ENCODE peak calls at places on chromosomes 12 and 14, in five cellular contexts. One of them, this sample, is unnamed. For H3K9me3, the result is how much of the 10 kb centered on the place peaks cover.

GRCh38 chr12:67148265-67148664 is 120.9 kb upstream of the CAND1 start:
- DNase-seq in PC-9: no peak
- DNase-seq in kidney: no peak
- DNase-seq in GM23248: no peak
- DNase-seq in naive thymus-derived CD4-positive, alpha-beta T cell: no peak
- DNase-seq in this sample: no peak

GRCh38 chr12:10673660-10674384 is at the start of gene STYK1:
- DNase-seq in PC-9: peak
- DNase-seq in naive thymus-derived CD4-positive, alpha-beta T cell: peak
- DNase-seq in GM23248: peak
- DNase-seq in kidney: peak
- DNase-seq in this sample: peak

GRCh38 chr14:104249706-104250105 is 111.3 kb downstream of the KIF26A start:
- DNase-seq in kidney: peak
- DNase-seq in PC-9: no peak
- DNase-seq in naive thymus-derived CD4-positive, alpha-beta T cell: no peak
- DNase-seq in GM23248: no peak
- DNase-seq in this sample: no peak

GRCh38 chr12:16454481-16454880 is 107.0 kb downstream of the MGST1 start:
- DNase-seq in kidney: no peak
- DNase-seq in PC-9: no peak
- DNase-seq in naive thymus-derived CD4-positive, alpha-beta T cell: no peak
- DNase-seq in GM23248: peak
- DNase-seq in this sample: no peak

GRCh38 chr12:572532-572899 is 90.7 kb downstream of the NINJ2 start:
- DNase-seq in PC-9: no peak
- DNase-seq in naive thymus-derived CD4-positive, alpha-beta T cell: no peak
- DNase-seq in GM23248: peak
- DNase-seq in kidney: no peak
- DNase-seq in this sample: no peak

GRCh38 chr14:28653521-28653920 is 113.1 kb upstream of the FOXG1 start:
- DNase-seq in GM23248: peak
- DNase-seq in naive thymus-derived CD4-positive, alpha-beta T cell: no peak
- DNase-seq in kidney: no peak
- DNase-seq in PC-9: no peak
- DNase-seq in this sample: no peak

GRCh38 chr14:28323951-28324741 is 442.4 kb upstream of the FOXG1 start:
- DNase-seq in GM23248: no peak
- DNase-seq in PC-9: no peak
- DNase-seq in kidney: no peak
- DNase-seq in naive thymus-derived CD4-positive, alpha-beta T cell: no peak
- DNase-seq in this sample: no peak

GRCh38 chr14:94011795-94012194 is 14.3 kb upstream of the OTUB2 start:
- DNase-seq in GM23248: peak
- DNase-seq in PC-9: no peak
- DNase-seq in naive thymus-derived CD4-positive, alpha-beta T cell: peak
- DNase-seq in kidney: no peak
- DNase-seq in this sample: no peak

GRCh38 chr12:4858385-4858784 is 51.3 kb upstream of the KCNA1 start:
- DNase-seq in naive thymus-derived CD4-positive, alpha-beta T cell: no peak
- DNase-seq in PC-9: no peak
- DNase-seq in GM23248: no peak
- DNase-seq in kidney: no peak
- DNase-seq in this sample: no peak

GRCh38 chr14:28375295-28375694 is 391.3 kb upstream of the FOXG1 start:
- DNase-seq in PC-9: no peak
- DNase-seq in naive thymus-derived CD4-positive, alpha-beta T cell: no peak
- DNase-seq in GM23248: no peak
- DNase-seq in kidney: no peak
- DNase-seq in this sample: no peak

GRCh38 chr12:96091833-96092232 is 56.4 kb upstream of the LTA4H start:
- DNase-seq in naive thymus-derived CD4-positive, alpha-beta T cell: no peak
- DNase-seq in kidney: no peak
- DNase-seq in GM23248: no peak
- DNase-seq in PC-9: peak
- DNase-seq in this sample: no peak

GRCh38 chr14:30966415-30967363 is 58.8 kb upstream of the AP4S1 start:
- DNase-seq in GM23248: no peak
- DNase-seq in PC-9: no peak
- DNase-seq in naive thymus-derived CD4-positive, alpha-beta T cell: no peak
- DNase-seq in kidney: no peak
- DNase-seq in this sample: no peak

GRCh38 chr14:60106341-60106740 is 14.6 kb downstream of the PCNX4 start:
- DNase-seq in kidney: no peak
- DNase-seq in naive thymus-derived CD4-positive, alpha-beta T cell: no peak
- DNase-seq in PC-9: no peak
- DNase-seq in GM23248: peak
- DNase-seq in this sample: no peak

GRCh38 chr14:61644834-61645233 is 50.5 kb upstream of the HIF1A start:
- DNase-seq in PC-9: no peak
- DNase-seq in GM23248: peak
- DNase-seq in naive thymus-derived CD4-positive, alpha-beta T cell: no peak
- DNase-seq in kidney: no peak
- DNase-seq in this sample: no peak

DNA sequence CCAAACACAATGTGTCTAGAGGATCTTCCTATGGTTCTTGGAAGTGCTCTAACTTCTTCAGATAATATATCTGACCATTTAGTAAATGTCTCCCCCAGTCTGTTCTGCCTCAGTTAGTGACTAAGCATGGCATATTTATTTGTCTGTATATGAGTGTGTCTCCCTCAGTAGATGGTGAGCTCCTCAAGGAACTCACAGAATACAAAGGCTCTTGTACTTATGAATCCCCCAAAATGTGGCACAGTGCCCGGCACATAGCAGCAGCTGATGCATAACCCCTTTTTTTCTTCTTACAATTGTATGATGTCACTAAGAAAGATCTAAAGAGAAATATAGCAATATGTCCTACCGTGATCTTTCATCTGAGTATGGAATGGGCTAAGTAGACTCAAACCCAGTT is 264.7 kb upstream of the PRICKLE1 start:
- DNase-seq in PC-9: no peak
- DNase-seq in kidney: no peak
- DNase-seq in GM23248: no peak
- DNase-seq in naive thymus-derived CD4-positive, alpha-beta T cell: no peak
- DNase-seq in this sample: no peak
- H3K9me3 ChIP-seq in PC-9: under half
- H3K9me3 ChIP-seq in kidney: under half
- H3K9me3 ChIP-seq in GM23248: under half
- H3K9me3 ChIP-seq in naive thymus-derived CD4-positive, alpha-beta T cell: under half
- H3K9me3 ChIP-seq in this sample: under half

GRCh38 chr12:58032156-58032555 is 90.8 kb downstream of the ATP23 start:
- DNase-seq in naive thymus-derived CD4-positive, alpha-beta T cell: no peak
- DNase-seq in kidney: no peak
- DNase-seq in PC-9: no peak
- DNase-seq in GM23248: no peak
- DNase-seq in this sample: no peak
- H3K9me3 ChIP-seq in naive thymus-derived CD4-positive, alpha-beta T cell: under half
- H3K9me3 ChIP-seq in kidney: under half
- H3K9me3 ChIP-seq in PC-9: under half
- H3K9me3 ChIP-seq in GM23248: under half
- H3K9me3 ChIP-seq in this sample: under half

DNA sequence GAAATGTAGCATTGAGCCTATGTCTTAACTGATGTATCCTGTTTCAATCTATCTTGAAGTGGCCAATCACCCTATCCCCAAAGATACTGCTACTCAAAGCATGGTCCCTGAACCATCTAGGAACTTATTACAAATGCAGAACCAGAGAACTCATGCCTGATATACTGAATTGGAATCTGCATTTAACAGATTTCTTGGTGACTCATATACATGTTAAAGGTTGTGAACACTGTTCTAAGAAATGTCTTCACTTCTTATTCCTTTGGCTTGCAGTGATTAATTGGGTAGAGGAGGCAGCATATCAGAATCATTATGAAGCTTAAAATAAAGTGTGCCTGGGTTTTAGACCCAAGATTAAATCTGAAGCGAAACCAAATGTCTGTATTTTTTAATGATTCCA is 795.6 kb downstream of the DIO2 start:
- DNase-seq in naive thymus-derived CD4-positive, alpha-beta T cell: no peak
- DNase-seq in GM23248: no peak
- DNase-seq in kidney: no peak
- DNase-seq in PC-9: no peak
- DNase-seq in this sample: no peak
- H3K9me3 ChIP-seq in naive thymus-derived CD4-positive, alpha-beta T cell: under half
- H3K9me3 ChIP-seq in GM23248: under half
- H3K9me3 ChIP-seq in kidney: under half
- H3K9me3 ChIP-seq in PC-9: under half
- H3K9me3 ChIP-seq in this sample: under half

GRCh38 chr12:114439833-114440449 is 34.0 kb upstream of the TBX5 start:
- DNase-seq in kidney: no peak
- DNase-seq in GM23248: peak
- DNase-seq in PC-9: no peak
- DNase-seq in naive thymus-derived CD4-positive, alpha-beta T cell: no peak
- DNase-seq in this sample: no peak
- H3K9me3 ChIP-seq in kidney: under half
- H3K9me3 ChIP-seq in GM23248: under half
- H3K9me3 ChIP-seq in PC-9: under half
- H3K9me3 ChIP-seq in naive thymus-derived CD4-positive, alpha-beta T cell: under half
- H3K9me3 ChIP-seq in this sample: under half

DNA sequence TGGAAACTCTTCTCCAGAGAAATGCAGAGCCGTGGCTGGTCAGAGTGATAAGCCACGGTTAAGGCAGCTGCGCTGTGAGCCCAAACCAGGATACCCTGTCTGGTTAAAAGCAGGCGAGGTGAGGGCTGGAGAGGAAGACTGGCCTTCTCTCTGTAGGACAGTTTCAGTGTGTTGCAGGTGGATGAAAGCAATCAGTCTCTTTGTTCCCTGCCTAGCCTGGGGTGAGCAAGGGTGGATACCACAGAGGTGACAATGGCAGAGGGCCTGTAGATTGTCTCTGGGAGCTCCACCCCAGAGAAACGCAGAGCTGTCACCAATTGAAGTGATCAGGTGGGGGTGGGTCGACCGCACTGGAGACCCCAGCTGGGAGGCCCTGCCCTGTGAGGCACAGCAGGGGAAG is 621.9 kb downstream of the LRFN5 start:
- DNase-seq in PC-9: no peak
- DNase-seq in kidney: no peak
- DNase-seq in naive thymus-derived CD4-positive, alpha-beta T cell: no peak
- DNase-seq in GM23248: no peak
- DNase-seq in this sample: no peak
- H3K9me3 ChIP-seq in PC-9: under half
- H3K9me3 ChIP-seq in kidney: under half
- H3K9me3 ChIP-seq in naive thymus-derived CD4-positive, alpha-beta T cell: under half
- H3K9me3 ChIP-seq in GM23248: under half
- H3K9me3 ChIP-seq in this sample: under half

GRCh38 chr14:105899071-105899641 is 372.8 kb downstream of the TMEM121 start:
- DNase-seq in naive thymus-derived CD4-positive, alpha-beta T cell: no peak
- DNase-seq in kidney: peak
- DNase-seq in GM23248: no peak
- DNase-seq in PC-9: no peak
- DNase-seq in this sample: no peak

GRCh38 chr14:105902131-105902898 is 375.9 kb downstream of the TMEM121 start:
- DNase-seq in PC-9: no peak
- DNase-seq in kidney: no peak
- DNase-seq in GM23248: no peak
- DNase-seq in naive thymus-derived CD4-positive, alpha-beta T cell: no peak
- DNase-seq in this sample: no peak

GRCh38 chr14:105900398-105901160 is 374.2 kb downstream of the TMEM121 start:
- DNase-seq in GM23248: no peak
- DNase-seq in kidney: peak
- DNase-seq in PC-9: no peak
- DNase-seq in naive thymus-derived CD4-positive, alpha-beta T cell: no peak
- DNase-seq in this sample: no peak

GRCh38 chr14:105899657-105900397 is 373.4 kb downstream of the TMEM121 start:
- DNase-seq in naive thymus-derived CD4-positive, alpha-beta T cell: no peak
- DNase-seq in GM23248: no peak
- DNase-seq in kidney: peak
- DNase-seq in PC-9: no peak
- DNase-seq in this sample: no peak

DNA sequence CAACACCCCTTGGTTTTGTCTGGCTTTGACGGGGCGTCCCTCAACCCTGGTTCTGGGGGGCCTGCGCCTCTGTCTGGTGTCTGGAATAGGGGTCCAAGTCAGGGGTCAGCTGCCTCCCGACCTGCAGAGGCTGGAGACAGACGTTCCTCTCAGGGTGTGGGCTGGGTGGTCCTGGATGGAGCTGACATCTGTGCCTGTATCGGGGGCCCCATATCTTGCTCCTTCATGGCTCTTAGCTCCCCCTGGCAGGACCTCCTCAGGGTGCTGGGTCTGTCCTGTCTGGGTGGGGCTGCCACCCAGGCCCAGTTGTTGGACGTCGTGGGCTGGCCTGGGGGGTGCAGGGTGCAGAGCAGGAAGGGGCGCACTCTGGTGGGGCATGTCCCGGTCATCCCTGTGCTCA is 374.8 kb downstream of the TMEM121 start:
- DNase-seq in kidney: no peak
- DNase-seq in PC-9: no peak
- DNase-seq in naive thymus-derived CD4-positive, alpha-beta T cell: no peak
- DNase-seq in GM23248: no peak
- DNase-seq in this sample: no peak
- H3K9me3 ChIP-seq in kidney: under half
- H3K9me3 ChIP-seq in PC-9: under half
- H3K9me3 ChIP-seq in naive thymus-derived CD4-positive, alpha-beta T cell: under half
- H3K9me3 ChIP-seq in GM23248: under half
- H3K9me3 ChIP-seq in this sample: under half

This sample was measured in T-helper 17 cell.